ENCODE peak calls at places on chromosome 13, in seven cellular contexts. E, R, H, U, N, O and M are unnamed samples.

GRCh38 chr13:99980201-99981114 is 1.1 kb upstream of the ZIC2 start:
- DNase-seq in E (peak; percentile 62), R (peak; percentile 59), H (peak; percentile 43), U (peak; percentile 89), N (no peak), O (peak; percentile 54), M (peak; percentile 93)

GRCh38 chr13:35917252-35917941 is 213.8 kb downstream of the DCLK1 start:
- DNase-seq in E (no peak), R (no peak), H (no peak), U (no peak), N (no peak), O (no peak), M (peak; percentile 10)

GRCh38 chr13:71912524-71912923 is 45.5 kb upstream of the DACH1 start:
- DNase-seq in E (no peak), R (no peak), H (peak; percentile 1), U (no peak), N (no peak), O (peak; percentile 86), M (no peak)

GRCh38 chr13:86684402-86684801 is 885.2 kb upstream of the SLITRK6 start:
- DNase-seq in E (no peak), R (no peak), H (no peak), U (no peak), N (no peak), O (peak; percentile 21), M (no peak)

GRCh38 chr13:83184819-83185218 is 697.5 kb downstream of the SLITRK1 start:
- DNase-seq in E (no peak), R (no peak), H (peak; percentile 79), U (no peak), N (no peak), O (peak; percentile 49), M (no peak)

GRCh38 chr13:109773276-109773675 is 13.1 kb downstream of the IRS2 start:
- DNase-seq in E (no peak), R (no peak), H (no peak), U (no peak), N (no peak), O (no peak), M (no peak)

GRCh38 chr13:25292301-25292700 is 5.0 kb upstream of the MTMR6 start:
- DNase-seq in E (no peak), R (no peak), H (peak; percentile 47), U (peak; percentile 36), N (no peak), O (peak; percentile 33), M (peak; percentile 48)

GRCh38 chr13:91609353-91609752 is 210.9 kb downstream of the GPC5 start:
- DNase-seq in E (no peak), R (no peak), H (peak; percentile 54), U (no peak), N (no peak), O (peak; percentile 32), M (no peak)

GRCh38 chr13:64248371-64249065 is 2832.9 kb upstream of the PCDH20 start:
- DNase-seq in E (no peak), R (no peak), H (peak; percentile 33), U (no peak), N (no peak), O (no peak), M (no peak)

GRCh38 chr13:27783111-27783510 is 9.2 kb upstream of the GSX1 start:
- DNase-seq in E (no peak), R (no peak), H (peak; percentile 8), U (peak; percentile 68), N (no peak), O (peak; percentile 17), M (peak; percentile 75)

GRCh38 chr13:48542581-48543341 is 9.9 kb upstream of the RCBTB2 start:
- DNase-seq in E (peak; percentile 26), R (no peak), H (peak; percentile 16), U (peak; percentile 52), N (no peak), O (peak; percentile 45), M (peak; percentile 63)

GRCh38 chr13:98649861-98650260 is 73.0 kb upstream of the STK24 start:
- DNase-seq in E (no peak), R (no peak), H (no peak), U (no peak), N (no peak), O (no peak), M (no peak)

GRCh38 chr13:23610187-23610576 is 40.0 kb downstream of the TNFRSF19 start:
- DNase-seq in E (no peak), R (no peak), H (peak; percentile 35), U (no peak), N (no peak), O (peak; percentile 14), M (no peak)
- H3K9ac ChIP-seq in E (no peak overlapping the region), R (no peak overlapping the region), H (no peak overlapping the region), U (no peak overlapping the region), N (no peak overlapping the region), O (peak overlapping the region; percentile 69), M (no peak overlapping the region)

GRCh38 chr13:52141299-52141698 is 12.4 kb upstream of the NEK5 start:
- DNase-seq in E (no peak), R (no peak), H (no peak), U (no peak), N (no peak), O (no peak), M (peak; percentile 2)
- H3K23ac ChIP-seq in E (no peak overlapping the region), R (no peak overlapping the region), H (no peak overlapping the region), U (no peak overlapping the region), N (no peak overlapping the region), O (no peak overlapping the region), M (no peak overlapping the region)

DNA sequence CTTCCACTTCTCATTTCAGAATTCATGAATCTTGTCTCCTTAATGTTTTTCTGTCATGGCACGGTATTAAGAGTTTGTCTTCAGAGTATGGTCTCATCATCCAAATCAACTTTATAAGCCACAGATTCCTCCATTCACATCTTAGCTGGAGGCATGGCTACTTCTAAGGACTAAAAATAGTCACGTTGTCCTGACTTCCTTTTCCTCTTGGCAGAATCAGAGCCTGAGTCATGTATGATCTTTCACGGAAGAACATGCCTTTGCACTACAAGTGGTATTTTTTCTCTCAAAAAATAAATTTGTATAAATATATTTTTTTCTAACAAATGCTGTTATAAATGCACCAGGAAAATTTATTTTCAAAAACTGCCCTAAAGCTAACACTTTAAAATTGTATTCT is 71.4 kb downstream of the ALOX5AP start:
- DNase-seq in E (no peak), R (no peak), H (peak; percentile 88), U (no peak), N (no peak), O (peak; percentile 84), M (no peak)
- H3K9ac ChIP-seq in E (no peak overlapping the region), R (no peak overlapping the region), H (no peak overlapping the region), U (no peak overlapping the region), N (no peak overlapping the region), O (peak overlapping the region; percentile 26), M (no peak overlapping the region)

GRCh38 chr13:49777746-49778614 is 14.5 kb downstream of the KPNA3 start:
- DNase-seq in E (no peak), R (no peak), H (no peak), U (no peak), N (no peak), O (no peak), M (no peak)

GRCh38 chr13:49776871-49777270 is 15.6 kb downstream of the KPNA3 start:
- DNase-seq in E (no peak), R (no peak), H (peak; percentile 43), U (no peak), N (no peak), O (no peak), M (no peak)

GRCh38 chr13:49774376-49775005 is 18.0 kb downstream of the KPNA3 start:
- DNase-seq in E (no peak), R (no peak), H (no peak), U (no peak), N (no peak), O (no peak), M (no peak)

DNA sequence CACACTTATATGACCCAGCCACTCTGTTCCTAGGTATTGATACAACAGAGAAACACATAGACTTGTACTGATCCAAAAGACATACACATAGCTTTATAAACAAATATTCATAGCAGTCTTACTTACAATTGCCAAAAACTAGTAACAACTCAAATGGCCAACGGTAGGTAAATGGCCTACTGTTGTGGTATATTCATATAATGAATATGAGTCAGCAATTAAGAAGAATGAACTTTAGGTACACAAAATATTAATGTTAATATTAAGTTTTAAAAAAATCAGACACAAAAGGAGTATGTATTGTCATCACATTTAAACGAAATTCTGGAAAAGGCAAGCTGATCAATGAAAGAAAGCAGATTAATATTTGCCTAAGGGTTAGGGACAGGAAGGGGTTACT is 19.7 kb downstream of the KPNA3 start:
- DNase-seq in E (no peak), R (no peak), H (no peak), U (no peak), N (no peak), O (no peak), M (no peak)
- H3K23ac ChIP-seq in E (no peak overlapping the region), R (no peak overlapping the region), H (no peak overlapping the region), U (no peak overlapping the region), N (no peak overlapping the region), O (no peak overlapping the region), M (no peak overlapping the region)

DNA sequence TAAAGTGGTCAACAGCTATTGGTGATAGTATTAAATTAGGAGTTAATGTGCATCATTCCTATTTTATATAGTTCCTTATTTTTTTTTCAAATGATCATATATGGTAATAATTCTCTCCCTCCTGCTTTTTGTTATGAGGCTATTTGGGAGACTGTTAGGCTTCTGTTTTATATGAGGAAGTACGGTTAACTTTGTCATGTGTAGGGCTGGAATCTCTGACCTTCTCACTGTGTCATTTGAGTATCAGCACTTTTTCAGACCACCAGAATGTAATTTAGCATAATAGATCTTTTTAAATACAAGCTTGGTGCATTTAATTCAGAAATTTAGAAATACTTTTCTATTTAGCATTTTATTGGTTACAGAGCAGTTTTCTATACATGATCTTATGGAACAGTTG is 7.7 kb downstream of the DGKH start:
- DNase-seq in E (no peak), R (no peak), H (no peak), U (no peak), N (no peak), O (no peak), M (no peak)
- H3K9ac ChIP-seq in E (no peak overlapping the region), R (no peak overlapping the region), H (no peak overlapping the region), U (no peak overlapping the region), N (no peak overlapping the region), O (no peak overlapping the region), M (no peak overlapping the region)

GRCh38 chr13:40403509-40404241 is 262.8 kb downstream of the FOXO1 start:
- DNase-seq in E (no peak), R (no peak), H (no peak), U (no peak), N (no peak), O (no peak), M (no peak)

GRCh38 chr13:40401911-40402776 is 264.3 kb downstream of the FOXO1 start:
- DNase-seq in E (no peak), R (peak; percentile 85), H (peak; percentile 92), U (no peak), N (no peak), O (peak; percentile 96), M (peak; percentile 48)

GRCh38 chr13:40402931-40403412 is 263.5 kb downstream of the FOXO1 start:
- DNase-seq in E (no peak), R (no peak), H (peak; percentile 49), U (no peak), N (no peak), O (peak; percentile 40), M (peak; percentile 31)

GRCh38 chr13:40398060-40398459 is 268.4 kb downstream of the FOXO1 start:
- DNase-seq in E (no peak), R (no peak), H (no peak), U (no peak), N (no peak), O (no peak), M (no peak)

DNA sequence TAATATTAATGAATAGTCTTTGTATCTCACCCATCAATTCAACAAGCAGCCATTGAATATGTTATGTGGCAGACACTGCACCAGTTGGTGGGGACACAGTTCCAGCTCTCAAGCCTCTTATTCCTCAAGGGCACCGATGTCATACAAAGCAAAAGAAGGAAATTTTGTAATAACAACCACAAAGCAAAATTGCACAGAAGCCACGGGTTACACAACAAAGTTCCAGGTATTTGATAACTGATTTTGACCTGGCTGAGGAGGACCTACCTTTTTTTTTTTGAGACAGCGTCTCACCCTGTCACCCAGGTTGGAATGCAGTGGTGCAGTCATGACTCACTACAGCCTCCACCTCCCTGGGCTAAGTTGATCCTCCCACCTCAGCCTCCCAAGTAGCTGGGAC is 266.7 kb downstream of the FOXO1 start:
- DNase-seq in E (no peak), R (peak; percentile 88), H (no peak), U (no peak), N (no peak), O (no peak), M (no peak)
- H3K23ac ChIP-seq in E (no peak overlapping the region), R (no peak overlapping the region), H (no peak overlapping the region), U (no peak overlapping the region), N (no peak overlapping the region), O (no peak overlapping the region), M (no peak overlapping the region)